ENCODE peak calls at places on chromosomes 1 and 21, in nine cellular contexts. L is CD4-positive, CD25-positive, alpha-beta regulatory T cell; B is PC-9; G is adrenal gland; J is IMR-90; V is Panc1; O is suprapubic skin; Y is H7; R is HAP-1. N is an unnamed sample. For H3K36me3, the result is how much of the 10 kb centered on the place peaks cover.

GRCh38 chr1:179369751-179370341 is 4.1 kb downstream of the AXDND1 start:
- DNase-seq in G (no peak), R (peak), J (peak), Y (peak), V (peak), B (peak), L (peak), O (no peak), N (peak)

GRCh38 chr1:52978045-52978444 is 51.0 kb downstream of the SCP2 start:
- DNase-seq in L (no peak), B (no peak), O (no peak), G (no peak), Y (no peak), R (no peak), V (no peak), J (no peak), N (no peak)

GRCh38 chr1:180988221-180988826 is 34.3 kb downstream of the STX6 start:
- DNase-seq in O (no peak), J (no peak), B (no peak), Y (no peak), V (no peak), G (no peak), R (peak), L (no peak), N (no peak)

GRCh38 chr1:236156512-236157208 is 14.3 kb downstream of the GPR137B start:
- DNase-seq in G (peak), O (no peak), L (peak), Y (peak), R (no peak), B (no peak), V (no peak), J (no peak), N (no peak)

GRCh38 chr1:201652180-201652579 is 113.3 kb downstream of the NAV1 start:
- DNase-seq in O (no peak), R (no peak), Y (no peak), G (no peak), L (no peak), J (no peak), B (no peak), V (no peak), N (no peak)

GRCh38 chr1:9840176-9840575 is 16.4 kb upstream of the CLSTN1 start:
- DNase-seq in L (no peak), J (no peak), Y (peak), R (no peak), V (no peak), G (no peak), O (peak), B (no peak), N (peak)

GRCh38 chr1:2192031-2192995 is 2.3 kb downstream of the FAAP20 start:
- DNase-seq in V (no peak), O (peak), G (no peak), L (no peak), J (peak), Y (no peak), B (no peak), R (no peak), N (no peak)

GRCh38 chr1:19582318-19582717 is 61.8 kb upstream of the NBL1 start:
- DNase-seq in R (peak), O (no peak), L (peak), G (peak), Y (peak), V (peak), J (no peak), B (peak), N (peak)

GRCh38 chr1:7389786-7390603 is 381.1 kb upstream of the VAMP3 start:
- DNase-seq in L (no peak), B (no peak), J (no peak), Y (peak), G (no peak), V (no peak), O (peak), R (no peak), N (no peak)

GRCh38 chr1:111990878-111991760 is 1.7 kb upstream of the KCND3 start:
- DNase-seq in O (peak), Y (peak), V (no peak), G (peak), B (peak), L (no peak), R (peak), J (no peak), N (peak)

GRCh38 chr1:182993746-182994145 is 29.5 kb upstream of the LAMC1 start:
- DNase-seq in G (no peak), O (no peak), L (no peak), V (no peak), Y (no peak), R (no peak), J (no peak), B (no peak), N (no peak)

GRCh38 chr1:38444311-38444710 is 397.7 kb upstream of the POU3F1 start:
- DNase-seq in B (no peak), V (no peak), O (no peak), R (no peak), L (no peak), J (peak), G (no peak), Y (no peak), N (no peak)

GRCh38 chr1:207081106-207081505 is 7.6 kb upstream of the C4BPB start:
- DNase-seq in L (no peak), V (no peak), G (no peak), J (no peak), R (no peak), B (no peak), O (no peak), Y (no peak), N (no peak)

GRCh38 chr21:27076035-27076434 is 109.1 kb upstream of the ADAMTS5 start:
- DNase-seq in B (no peak), G (no peak), R (no peak), Y (no peak), O (no peak), L (no peak), V (no peak), J (peak), N (no peak)

GRCh38 chr21:32093758-32094463 is 184.9 kb downstream of the MIS18A start:
- DNase-seq in V (no peak), O (no peak), R (no peak), L (no peak), J (no peak), B (no peak), Y (no peak), G (no peak), N (no peak)

GRCh38 chr1:15573477-15573876 is 11.4 kb downstream of the AGMAT start:
- DNase-seq in J (peak), O (peak), B (no peak), G (no peak), R (no peak), Y (no peak), V (no peak), L (no peak), N (no peak)

GRCh38 chr1:15343729-15344128 is 66.0 kb upstream of the EFHD2 start:
- DNase-seq in V (no peak), Y (no peak), G (peak), O (no peak), R (peak), B (no peak), L (no peak), J (peak), N (peak)

GRCh38 chr1:21256776-21257175 is 33.5 kb downstream of the ECE1 start:
- DNase-seq in J (no peak), O (no peak), G (no peak), Y (no peak), B (no peak), L (no peak), V (no peak), R (no peak), N (no peak)

GRCh38 chr1:21259316-21260076 is 30.8 kb downstream of the ECE1 start:
- DNase-seq in V (no peak), J (no peak), B (no peak), R (no peak), O (no peak), G (no peak), Y (no peak), L (no peak), N (no peak)

GRCh38 chr1:21255943-21256320 is 34.3 kb downstream of the ECE1 start:
- DNase-seq in O (no peak), R (no peak), V (no peak), L (no peak), Y (no peak), J (no peak), G (no peak), B (no peak), N (no peak)

GRCh38 chr1:21258331-21259134 is 31.7 kb downstream of the ECE1 start:
- DNase-seq in Y (no peak), O (no peak), G (no peak), J (no peak), V (no peak), B (no peak), L (no peak), R (no peak), N (no peak)

GRCh38 chr1:21257431-21258135 is 32.7 kb downstream of the ECE1 start:
- DNase-seq in Y (no peak), R (no peak), L (no peak), V (no peak), O (no peak), G (peak), B (no peak), J (no peak), N (peak)
- H3K36me3 ChIP-seq in Y (under half), R (under half), L (half or more), V (under half), O (under half), G (half or more), B (under half), J (under half), N (under half)

DNA sequence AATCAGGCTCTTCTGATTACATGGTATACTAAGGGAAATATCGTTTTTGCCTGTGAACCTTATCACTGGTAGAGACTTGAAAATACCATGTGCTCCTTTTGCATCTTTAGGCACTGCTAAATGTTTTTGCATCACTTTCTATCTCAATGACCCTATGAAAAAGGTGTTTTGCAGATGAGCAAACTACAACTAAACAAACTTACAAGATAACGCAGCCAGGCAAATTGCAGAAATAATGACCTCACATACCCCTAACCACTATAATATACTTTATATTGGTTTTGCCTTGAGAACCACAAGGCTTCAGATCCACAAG is 18.8 kb downstream of the SFPQ start:
- DNase-seq in L (no peak), Y (no peak), B (no peak), G (no peak), O (no peak), J (no peak), R (no peak), V (no peak), N (no peak)
- H3K36me3 ChIP-seq in L (under half), Y (under half), B (under half), G (under half), O (under half), J (under half), R (under half), V (under half), N (under half)

GRCh38 chr1:108152782-108153222 is 47.3 kb downstream of the SLC25A24 start:
- DNase-seq in R (no peak), O (no peak), B (no peak), G (no peak), J (no peak), Y (no peak), V (no peak), L (no peak), N (no peak)

GRCh38 chr1:108149796-108150467 is 50.2 kb downstream of the SLC25A24 start:
- DNase-seq in Y (no peak), R (no peak), G (no peak), V (no peak), O (no peak), L (no peak), J (peak), B (no peak), N (no peak)

GRCh38 chr1:108151548-108151947 is 48.6 kb downstream of the SLC25A24 start:
- DNase-seq in V (no peak), O (no peak), Y (no peak), B (no peak), R (no peak), G (no peak), J (no peak), L (no peak), N (no peak)

GRCh38 chr1:108158893-108159292 is 41.2 kb downstream of the SLC25A24 start:
- DNase-seq in G (no peak), L (no peak), Y (no peak), O (no peak), V (no peak), J (no peak), B (no peak), R (no peak), N (no peak)

GRCh38 chr1:108154323-108154722 is 45.8 kb downstream of the SLC25A24 start:
- DNase-seq in G (no peak), B (no peak), O (no peak), L (no peak), V (no peak), Y (no peak), R (no peak), J (peak), N (no peak)
- H3K36me3 ChIP-seq in G (under half), B (half or more), O (half or more), L (under half), V (under half), Y (under half), R (under half), J (under half), N (under half)

GRCh38 chr1:176046926-176047325 is 160.2 kb downstream of the COP1 start:
- DNase-seq in B (no peak), G (no peak), R (no peak), O (no peak), J (no peak), Y (no peak), L (no peak), V (no peak), N (no peak)

DNA sequence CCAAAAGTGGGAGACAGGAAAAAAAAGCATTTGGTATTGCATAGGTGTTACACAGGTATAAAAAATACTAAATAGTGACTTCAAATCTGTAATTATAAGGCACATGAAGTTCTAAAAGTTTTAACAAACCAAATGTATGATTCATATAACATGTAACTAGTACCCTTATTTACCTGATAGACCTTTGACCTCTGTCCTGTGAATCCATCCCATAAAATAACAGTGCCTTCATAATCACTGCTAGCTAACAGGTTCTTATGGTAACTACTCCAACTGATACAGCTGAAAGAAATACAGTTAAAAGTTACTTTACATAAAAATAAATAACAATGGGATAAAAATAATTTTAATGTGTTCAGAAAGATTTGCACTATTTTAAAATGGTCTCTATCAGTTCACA is 163.5 kb downstream of the COP1 start:
- DNase-seq in O (no peak), V (no peak), L (no peak), R (no peak), G (no peak), Y (no peak), J (no peak), B (no peak), N (no peak)
- H3K36me3 ChIP-seq in O (under half), V (under half), L (under half), R (under half), G (under half), Y (under half), J (under half), B (under half), N (under half)

GRCh38 chr21:42295845-42296244 is 19.4 kb downstream of the TFF3 start:
- DNase-seq in R (no peak), V (no peak), J (no peak), L (no peak), B (no peak), G (no peak), O (no peak), Y (no peak), N (no peak)

GRCh38 chr21:42291751-42292562 is 23.3 kb downstream of the TFF3 start:
- DNase-seq in R (no peak), G (no peak), L (no peak), Y (peak), V (no peak), O (no peak), B (no peak), J (no peak), N (no peak)

GRCh38 chr21:42293649-42294272 is 21.4 kb downstream of the TFF3 start:
- DNase-seq in B (no peak), V (no peak), L (no peak), G (no peak), Y (no peak), J (no peak), R (no peak), O (no peak), N (no peak)

GRCh38 chr21:42297372-42297771 is 17.8 kb downstream of the TFF3 start:
- DNase-seq in J (no peak), V (no peak), R (no peak), G (no peak), B (no peak), L (no peak), O (no peak), Y (no peak), N (no peak)

DNA sequence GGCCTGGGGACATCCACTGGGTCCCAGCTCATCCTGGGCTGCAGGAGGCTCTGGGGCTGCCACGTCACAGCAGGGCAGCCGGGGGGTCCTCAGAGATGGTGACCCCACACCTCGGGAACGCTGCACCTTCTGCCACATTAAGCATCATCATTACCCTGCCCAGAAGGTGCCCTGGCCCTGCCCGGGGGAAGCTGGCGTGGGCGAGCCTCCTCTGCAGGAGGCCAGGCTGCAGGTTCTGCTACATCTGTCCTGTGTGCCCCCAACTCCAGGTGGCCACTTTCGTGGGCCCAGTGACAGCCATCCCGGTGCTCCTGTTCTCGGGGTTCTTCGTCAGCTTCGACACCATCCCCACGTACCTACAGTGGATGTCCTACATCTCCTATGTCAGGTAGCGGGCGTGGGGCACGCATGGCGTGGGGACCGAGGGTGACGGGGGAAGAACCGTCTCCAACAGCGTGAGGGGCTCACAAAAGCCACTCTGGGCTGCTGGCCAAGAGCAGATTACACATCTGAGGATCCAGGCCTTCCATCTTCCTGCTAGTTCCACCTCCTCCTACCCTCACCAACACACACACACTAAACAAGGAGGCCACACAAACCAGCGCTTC is 20.8 kb downstream of the TFF3 start:
- DNase-seq in J (no peak), O (no peak), B (no peak), G (no peak), R (no peak), L (no peak), Y (no peak), V (no peak), N (no peak)
- H3K36me3 ChIP-seq in J (under half), O (half or more), B (under half), G (under half), R (under half), L (half or more), Y (under half), V (under half), N (under half)

N was measured in prostate gland.